ENCODE peak calls at places on chromosomes 4 and X, in four cellular contexts. One of them, this sample, is unnamed.
A peak's percentile ranks its signal among the peaks of the same experiment; 100 is the strongest.

GRCh38 chr4:78645853-78646757 is 94.5 kb downstream of the ANXA3 start:
- DNase-seq in mammary epithelial cell: peak; percentile 93
- DNase-seq in neural progenitor cell: no peak
- DNase-seq in fibroblast of lung: peak; percentile 95
- DNase-seq in this sample: no peak

GRCh38 chr4:6768539-6768905 is 14.0 kb upstream of the KIAA0232 start:
- DNase-seq in mammary epithelial cell: no peak
- DNase-seq in neural progenitor cell: no peak
- DNase-seq in fibroblast of lung: peak; percentile 48
- DNase-seq in this sample: no peak

GRCh38 chrX:8003147-8003883 is 76.1 kb upstream of the PNPLA4 start:
- DNase-seq in mammary epithelial cell: no peak
- DNase-seq in neural progenitor cell: no peak
- DNase-seq in fibroblast of lung: no peak
- DNase-seq in this sample: no peak

GRCh38 chrX:41265615-41266014 is 68.3 kb upstream of the DDX3X start:
- DNase-seq in mammary epithelial cell: no peak
- DNase-seq in neural progenitor cell: no peak
- DNase-seq in fibroblast of lung: peak; percentile 73
- DNase-seq in this sample: peak; percentile 49

GRCh38 chrX:101774340-101774739 is 114.7 kb upstream of the ARMCX2 start:
- DNase-seq in mammary epithelial cell: no peak
- DNase-seq in neural progenitor cell: no peak
- DNase-seq in fibroblast of lung: no peak
- DNase-seq in this sample: no peak

GRCh38 chr4:7950301-7951092 is 10.8 kb upstream of the AFAP1 start:
- DNase-seq in mammary epithelial cell: no peak
- DNase-seq in neural progenitor cell: no peak
- DNase-seq in fibroblast of lung: no peak
- DNase-seq in this sample: no peak

GRCh38 chrX:25726539-25726938 is 411.6 kb upstream of the MAGEB18 start:
- DNase-seq in mammary epithelial cell: no peak
- DNase-seq in neural progenitor cell: no peak
- DNase-seq in fibroblast of lung: peak; percentile 0
- DNase-seq in this sample: no peak

GRCh38 chr4:20194079-20195013 is 57.4 kb upstream of the SLIT2 start:
- DNase-seq in mammary epithelial cell: peak; percentile 51
- DNase-seq in neural progenitor cell: no peak
- DNase-seq in fibroblast of lung: peak; percentile 90
- DNase-seq in this sample: no peak

GRCh38 chr4:98996056-98996941 is 778 bp downstream of the METAP1 start:
- DNase-seq in mammary epithelial cell: peak; percentile 53
- DNase-seq in neural progenitor cell: peak; percentile 56
- DNase-seq in fibroblast of lung: peak; percentile 20
- DNase-seq in this sample: peak; percentile 70

GRCh38 chrX:2485789-2486345 is 14.9 kb downstream of the DHRSX start:
- DNase-seq in mammary epithelial cell: no peak
- DNase-seq in neural progenitor cell: no peak
- DNase-seq in fibroblast of lung: no peak
- DNase-seq in this sample: no peak

GRCh38 chr4:94870151-94870550 is 112.4 kb downstream of the BMPR1B start:
- DNase-seq in mammary epithelial cell: no peak
- DNase-seq in neural progenitor cell: no peak
- DNase-seq in fibroblast of lung: peak; percentile 50
- DNase-seq in this sample: no peak

GRCh38 chr4:107710493-107711459 is 9.3 kb downstream of the PAPSS1 start:
- DNase-seq in mammary epithelial cell: no peak
- DNase-seq in neural progenitor cell: no peak
- DNase-seq in fibroblast of lung: no peak
- DNase-seq in this sample: no peak

GRCh38 chr4:168636506-168637176 is 139.8 kb downstream of the PALLD start:
- DNase-seq in mammary epithelial cell: peak; percentile 55
- DNase-seq in neural progenitor cell: no peak
- DNase-seq in fibroblast of lung: peak; percentile 91
- DNase-seq in this sample: no peak

GRCh38 chr4:28360681-28361080 is 1500.0 kb downstream of the STIM2 start:
- DNase-seq in mammary epithelial cell: peak; percentile 45
- DNase-seq in neural progenitor cell: no peak
- DNase-seq in fibroblast of lung: no peak
- DNase-seq in this sample: no peak

GRCh38 chrX:41441934-41442823 is 5.0 kb upstream of the NYX start:
- DNase-seq in mammary epithelial cell: peak; percentile 78
- DNase-seq in neural progenitor cell: peak; percentile 66
- DNase-seq in fibroblast of lung: peak; percentile 54
- DNase-seq in this sample: peak; percentile 47

GRCh38 chrX:125205918-125206665 is 113.6 kb upstream of the TEX13C start:
- DNase-seq in mammary epithelial cell: no peak
- DNase-seq in neural progenitor cell: peak; percentile 59
- DNase-seq in fibroblast of lung: no peak
- DNase-seq in this sample: no peak

GRCh38 chrX:40109288-40110008 is 11.7 kb upstream of the BCOR start:
- DNase-seq in mammary epithelial cell: peak; percentile 35
- DNase-seq in neural progenitor cell: peak; percentile 73
- DNase-seq in fibroblast of lung: peak; percentile 64
- DNase-seq in this sample: peak; percentile 67

GRCh38 chrX:86460760-86461159 is 312.5 kb downstream of the DACH2 start:
- DNase-seq in mammary epithelial cell: no peak
- DNase-seq in neural progenitor cell: no peak
- DNase-seq in fibroblast of lung: no peak
- DNase-seq in this sample: no peak

GRCh38 chrX:69262036-69262905 is 97.0 kb upstream of the PJA1 start:
- DNase-seq in mammary epithelial cell: peak; percentile 42
- DNase-seq in neural progenitor cell: no peak
- DNase-seq in fibroblast of lung: peak; percentile 45
- DNase-seq in this sample: no peak

DNA sequence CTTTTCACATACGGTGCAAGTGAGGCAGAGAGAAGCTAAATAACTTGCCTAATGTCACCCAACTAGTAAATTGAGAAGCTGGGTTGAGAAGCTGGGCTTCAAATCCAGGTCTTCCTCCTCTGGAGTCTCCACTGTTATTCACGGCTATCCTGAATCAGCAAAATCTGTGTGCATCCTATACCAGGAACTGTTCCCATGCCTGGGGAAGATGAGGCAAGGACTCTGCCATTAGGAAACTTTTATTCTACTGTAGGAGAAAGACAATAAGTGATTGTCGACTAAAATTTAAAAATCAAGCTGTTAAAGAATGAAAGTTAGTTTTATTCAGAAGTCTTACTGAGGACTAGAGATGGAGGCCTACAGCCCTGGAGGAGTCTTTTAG is 869 bp upstream of the TEC start:
- DNase-seq in mammary epithelial cell: no peak
- DNase-seq in neural progenitor cell: no peak
- DNase-seq in fibroblast of lung: no peak
- DNase-seq in this sample: no peak
- H3K9ac ChIP-seq in mammary epithelial cell: no peak overlapping the region
- H3K9ac ChIP-seq in neural progenitor cell: no peak overlapping the region
- H3K9ac ChIP-seq in fibroblast of lung: no peak overlapping the region
- H3K9ac ChIP-seq in this sample: peak overlapping the region; percentile 64

GRCh38 chr4:141541851-141542250 is 94.5 kb upstream of the IL15 start:
- DNase-seq in mammary epithelial cell: no peak
- DNase-seq in neural progenitor cell: no peak
- DNase-seq in fibroblast of lung: peak; percentile 45
- DNase-seq in this sample: no peak
- H2AFZ ChIP-seq in mammary epithelial cell: no peak overlapping the region
- H2AFZ ChIP-seq in neural progenitor cell: no peak overlapping the region
- H2AFZ ChIP-seq in fibroblast of lung: no peak overlapping the region
- H2AFZ ChIP-seq in this sample: no peak overlapping the region

DNA sequence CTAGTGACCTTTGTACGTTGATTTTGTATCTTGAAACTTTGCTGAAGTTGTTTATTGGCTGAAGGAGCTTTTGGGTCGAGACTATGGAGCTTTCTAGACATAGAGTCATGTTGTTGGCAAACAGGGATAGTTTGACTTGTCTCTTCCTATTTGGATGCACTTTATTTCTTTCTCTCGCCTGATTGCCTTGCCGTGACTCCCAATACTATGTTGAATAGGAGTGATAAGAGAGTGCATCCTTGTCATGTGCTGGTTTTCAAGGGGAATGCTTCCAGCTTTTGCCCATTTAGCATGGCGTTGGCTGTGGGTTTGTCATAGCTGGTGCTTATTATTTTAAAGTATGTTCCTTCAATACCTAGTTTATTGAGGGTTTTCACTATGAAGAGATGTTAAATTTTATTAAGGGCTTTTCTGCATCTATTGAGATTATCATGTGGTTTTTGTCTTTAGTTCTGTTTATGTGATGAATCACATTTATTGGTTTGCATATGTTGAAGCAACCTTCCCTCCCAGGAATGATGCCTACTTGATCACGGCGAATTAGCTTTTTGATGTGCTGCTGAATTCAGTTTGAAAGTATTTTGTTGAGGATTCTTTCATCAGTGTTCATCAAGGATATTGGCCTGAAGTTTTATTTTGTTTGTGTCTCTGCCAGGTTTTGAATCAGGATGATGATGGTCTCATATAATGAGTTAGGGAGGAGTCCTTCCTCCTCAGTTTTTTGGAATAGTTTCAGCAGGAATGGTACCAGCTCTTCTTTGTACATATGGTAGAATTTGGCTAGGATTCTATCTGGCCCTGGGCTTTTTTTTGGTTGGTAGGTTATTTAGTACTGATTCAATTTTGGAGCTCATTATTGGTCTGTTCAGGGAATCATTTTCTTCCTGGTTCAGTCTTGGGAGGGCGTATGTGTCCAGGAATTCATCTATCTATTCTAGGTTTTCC is 72.9 kb upstream of the BOD1L1 start:
- DNase-seq in mammary epithelial cell: peak; percentile 88
- DNase-seq in neural progenitor cell: no peak
- DNase-seq in fibroblast of lung: peak; percentile 90
- DNase-seq in this sample: no peak
- H3K4me2 ChIP-seq in mammary epithelial cell: no peak overlapping the region
- H3K4me2 ChIP-seq in neural progenitor cell: no peak overlapping the region
- H3K4me2 ChIP-seq in fibroblast of lung: peak overlapping the region; percentile 32
- H3K4me2 ChIP-seq in this sample: no peak overlapping the region

GRCh38 chr4:112515278-112516075 is 503 bp downstream of the NEUROG2 start:
- DNase-seq in mammary epithelial cell: peak; percentile 47
- DNase-seq in neural progenitor cell: peak; percentile 68
- DNase-seq in fibroblast of lung: peak; percentile 34
- DNase-seq in this sample: peak; percentile 88
- H3K9ac ChIP-seq in mammary epithelial cell: no peak overlapping the region
- H3K9ac ChIP-seq in neural progenitor cell: no peak overlapping the region
- H3K9ac ChIP-seq in fibroblast of lung: no peak overlapping the region
- H3K9ac ChIP-seq in this sample: peak overlapping the region; percentile 74

GRCh38 chr4:71126719-71127118 is 133.3 kb downstream of the DCK start:
- DNase-seq in mammary epithelial cell: peak; percentile 90
- DNase-seq in neural progenitor cell: no peak
- DNase-seq in fibroblast of lung: peak; percentile 99
- DNase-seq in this sample: no peak

GRCh38 chr4:71132486-71132885 is 139.0 kb downstream of the DCK start:
- DNase-seq in mammary epithelial cell: no peak
- DNase-seq in neural progenitor cell: no peak
- DNase-seq in fibroblast of lung: no peak
- DNase-seq in this sample: no peak

GRCh38 chr4:71136071-71136470 is 142.6 kb downstream of the DCK start:
- DNase-seq in mammary epithelial cell: no peak
- DNase-seq in neural progenitor cell: no peak
- DNase-seq in fibroblast of lung: no peak
- DNase-seq in this sample: no peak

GRCh38 chr4:71133491-71133890 is 140.0 kb downstream of the DCK start:
- DNase-seq in mammary epithelial cell: no peak
- DNase-seq in neural progenitor cell: no peak
- DNase-seq in fibroblast of lung: peak; percentile 50
- DNase-seq in this sample: no peak

GRCh38 chr4:71130827-71131603 is 137.6 kb downstream of the DCK start:
- DNase-seq in mammary epithelial cell: no peak
- DNase-seq in neural progenitor cell: peak; percentile 58
- DNase-seq in fibroblast of lung: peak; percentile 80
- DNase-seq in this sample: no peak
- H2AFZ ChIP-seq in mammary epithelial cell: no peak overlapping the region
- H2AFZ ChIP-seq in neural progenitor cell: no peak overlapping the region
- H2AFZ ChIP-seq in fibroblast of lung: peak overlapping the region; percentile 84
- H2AFZ ChIP-seq in this sample: no peak overlapping the region

GRCh38 chr4:41257257-41257900 is 651 bp downstream of the UCHL1 start:
- DNase-seq in mammary epithelial cell: no peak
- DNase-seq in neural progenitor cell: peak; percentile 79
- DNase-seq in fibroblast of lung: peak; percentile 61
- DNase-seq in this sample: no peak
- H3K4me2 ChIP-seq in mammary epithelial cell: peak overlapping the region; percentile 96
- H3K4me2 ChIP-seq in neural progenitor cell: peak overlapping the region; percentile 99
- H3K4me2 ChIP-seq in fibroblast of lung: peak overlapping the region; percentile 82
- H3K4me2 ChIP-seq in this sample: no peak overlapping the region

DNA sequence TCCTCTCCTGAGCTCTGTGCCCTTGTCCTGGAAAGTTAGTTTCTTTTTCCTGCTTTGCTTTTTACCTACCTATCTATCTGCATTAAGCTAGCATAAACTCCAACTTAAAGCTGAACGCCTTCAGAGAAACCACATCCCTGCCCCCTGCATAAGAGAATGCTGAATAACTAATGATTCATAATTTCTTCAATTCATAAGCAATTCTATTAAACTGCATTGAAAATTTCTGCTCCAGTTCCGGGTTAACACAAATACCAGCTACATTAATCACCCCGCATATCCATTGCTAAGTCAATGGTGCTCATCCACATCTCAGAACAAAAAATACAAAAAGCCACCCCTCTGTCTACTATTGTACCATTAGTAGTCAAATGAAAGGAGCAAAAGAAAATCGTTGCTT is 107.0 kb downstream of the ELOVL6 start:
- DNase-seq in mammary epithelial cell: peak; percentile 88
- DNase-seq in neural progenitor cell: no peak
- DNase-seq in fibroblast of lung: peak; percentile 85
- DNase-seq in this sample: no peak
- H3K9ac ChIP-seq in mammary epithelial cell: no peak overlapping the region
- H3K9ac ChIP-seq in neural progenitor cell: no peak overlapping the region
- H3K9ac ChIP-seq in fibroblast of lung: no peak overlapping the region
- H3K9ac ChIP-seq in this sample: no peak overlapping the region

DNA sequence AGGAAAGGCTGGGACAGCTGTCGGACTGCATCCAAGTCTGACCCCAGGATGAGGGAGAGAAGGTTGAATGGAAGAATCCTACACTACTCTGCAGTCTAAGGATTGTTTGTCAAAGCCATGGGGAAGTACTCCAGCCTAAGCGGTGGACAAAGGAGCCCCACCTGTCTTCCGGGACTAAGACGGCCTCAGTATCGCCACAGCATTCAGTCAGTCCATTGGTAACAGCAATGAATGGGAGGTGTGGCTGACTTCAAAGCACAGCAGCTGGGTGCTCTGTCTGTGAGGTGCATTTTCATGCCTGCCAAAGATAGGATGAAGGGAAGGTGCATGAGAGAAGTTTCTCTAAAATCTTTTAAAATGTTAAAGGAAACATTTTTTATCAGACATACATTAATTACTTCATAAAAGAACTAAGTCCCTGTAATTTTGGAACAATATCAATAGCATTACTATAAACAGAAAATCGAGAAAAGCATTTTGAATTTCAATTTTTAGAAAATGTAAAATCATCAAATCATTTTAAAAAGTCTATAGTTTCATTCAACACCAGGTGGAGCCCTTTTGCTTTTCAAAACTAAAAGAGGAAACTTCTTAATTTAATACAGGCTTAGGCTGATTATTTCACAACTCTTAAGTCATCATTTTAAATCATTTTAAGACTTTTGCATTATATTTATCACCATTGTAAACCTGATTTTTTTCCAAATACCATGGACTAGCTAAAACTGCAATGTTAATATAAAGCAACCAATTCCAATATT is 27.6 kb upstream of the INTU start:
- DNase-seq in mammary epithelial cell: peak; percentile 12
- DNase-seq in neural progenitor cell: peak; percentile 58
- DNase-seq in fibroblast of lung: peak; percentile 22
- DNase-seq in this sample: peak; percentile 78
- H2AFZ ChIP-seq in mammary epithelial cell: peak overlapping the region; percentile 31
- H2AFZ ChIP-seq in neural progenitor cell: no peak overlapping the region
- H2AFZ ChIP-seq in fibroblast of lung: no peak overlapping the region
- H2AFZ ChIP-seq in this sample: no peak overlapping the region

This sample was measured in Karpas-422.